ENCODE peak calls at places on chromosomes 4 and X, in five cellular contexts. Z is endothelial cell, R is sigmoid colon, J is activated B cell treated with CpG ODN at 0.5 μM for 24 hours, G is cardiac fibroblast. F is an unnamed sample.

GRCh38 chrX:140661657-140662056 is 47.9 kb upstream of the LINC00632 start:
- DNase-seq in R (no peak), Z (no peak), G (peak), J (no peak), F (no peak)

GRCh38 chr4:181418491-181418890 is 824.7 kb upstream of the TENM3 start:
- DNase-seq in J (no peak), Z (no peak), R (no peak), G (no peak), F (no peak)

GRCh38 chrX:100994352-100995281 is 25.1 kb downstream of the ARL13A start:
- DNase-seq in Z (no peak), G (peak), R (no peak), J (no peak), F (no peak)

GRCh38 chrX:10496345-10496965 is 123.9 kb downstream of the MID1 start:
- DNase-seq in R (no peak), J (no peak), Z (no peak), G (peak), F (no peak)

GRCh38 chr4:37666625-37667071 is 19.5 kb downstream of the RELL1 start:
- DNase-seq in Z (peak), G (peak), J (no peak), R (no peak), F (no peak)

GRCh38 chrX:69130448-69130847 is 34.8 kb downstream of the PJA1 start:
- DNase-seq in R (no peak), G (no peak), Z (no peak), J (no peak), F (no peak)

GRCh38 chr4:104815593-104816156 is 321.0 kb upstream of the CXXC4 start:
- DNase-seq in G (no peak), R (no peak), Z (no peak), J (no peak), F (no peak)

GRCh38 chr4:161936625-161937133 is 227.1 kb downstream of the FSTL5 start:
- DNase-seq in R (no peak), Z (no peak), J (no peak), G (peak), F (no peak)

GRCh38 chr4:170420255-170420693 is 330.5 kb upstream of the AADAT start:
- DNase-seq in Z (no peak), R (no peak), G (peak), J (no peak), F (no peak)

GRCh38 chrX:3962511-3963350 is 249.3 kb upstream of the PRKX start:
- DNase-seq in G (peak), R (no peak), J (no peak), Z (peak), F (peak)

GRCh38 chrX:120426599-120426998 is 42.5 kb downstream of the LAMP2 start:
- DNase-seq in Z (no peak), G (peak), J (no peak), R (no peak), F (no peak)

GRCh38 chrX:40155617-40156471 is 58.1 kb upstream of the BCOR start:
- DNase-seq in J (no peak), G (no peak), Z (no peak), R (no peak), F (no peak)

GRCh38 chrX:19514791-19515614 is at the start of gene MAP3K15:
- DNase-seq in R (no peak), G (peak), Z (peak), J (peak), F (peak)

GRCh38 chrX:40617566-40617965 is 5.7 kb upstream of the MPC1L start:
- DNase-seq in Z (no peak), R (no peak), J (no peak), G (no peak), F (no peak)

GRCh38 chrX:3576886-3577516 is 136.4 kb downstream of the PRKX start:
- DNase-seq in R (no peak), G (peak), Z (no peak), J (no peak), F (no peak)

GRCh38 chr4:100494166-100494565 is 23.7 kb downstream of the EMCN start:
- DNase-seq in G (peak), R (no peak), J (no peak), Z (no peak), F (no peak)

DNA sequence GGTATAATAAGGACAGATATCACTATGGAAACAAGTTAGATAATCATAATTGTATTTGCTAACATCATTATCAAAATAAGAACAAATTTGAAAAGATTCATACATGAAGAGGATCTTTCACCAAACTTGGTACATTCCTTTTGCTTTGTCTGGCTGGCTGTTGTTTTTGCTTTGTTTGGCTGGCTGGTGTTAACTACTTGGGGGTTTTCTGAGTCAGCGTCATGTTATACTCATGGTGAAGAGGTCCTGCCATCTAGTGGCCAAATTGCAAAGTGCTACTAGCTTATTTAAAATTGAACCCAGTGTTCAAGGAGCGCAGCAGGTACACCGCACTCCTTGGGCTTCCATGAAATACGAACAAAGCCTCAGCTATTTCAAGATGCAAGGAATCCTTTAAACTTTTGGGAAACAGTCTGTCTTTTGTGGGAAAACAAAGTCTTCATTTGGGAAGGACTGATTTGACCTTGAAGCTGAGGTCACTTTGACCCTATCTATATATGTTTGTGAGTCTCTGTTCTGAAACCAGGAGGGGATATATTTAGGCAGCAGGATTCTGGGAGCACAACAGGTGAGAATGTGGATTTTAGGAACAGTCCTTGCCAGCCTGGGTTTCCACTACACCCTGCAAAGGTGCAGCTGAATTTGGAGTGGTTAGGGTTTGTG is 129.7 kb downstream of the PLS3 start:
- DNase-seq in R (peak), J (no peak), G (peak), Z (peak), F (peak)
- TF ChIP-seq CTCF in R (peak), J (no peak), G (peak), Z (peak), F (peak)

GRCh38 chr4:133839326-133839725 is 362.3 kb downstream of the PABPC4L start:
- DNase-seq in J (no peak), R (no peak), G (peak), Z (no peak), F (no peak)
- TF ChIP-seq CTCF in J (no peak), R (no peak), G (no peak), Z (no peak), F (no peak)

GRCh38 chr4:70531981-70532380 is 13.6 kb downstream of the AMTN start:
- DNase-seq in G (no peak), Z (no peak), J (no peak), R (no peak), F (no peak)
- TF ChIP-seq CTCF in G (peak), Z (peak), J (no peak), R (no peak), F (peak)

GRCh38 chr4:123403205-123403604 is 6.6 kb downstream of the SPRY1 start:
- DNase-seq in G (no peak), Z (no peak), R (no peak), J (no peak), F (no peak)
- TF ChIP-seq CTCF in G (no peak), Z (no peak), R (no peak), J (no peak), F (no peak)

GRCh38 chr4:30001628-30002027 is 718.5 kb upstream of the PCDH7 start:
- DNase-seq in J (no peak), Z (no peak), G (no peak), R (no peak), F (no peak)

GRCh38 chr4:30002345-30002744 is 717.8 kb upstream of the PCDH7 start:
- DNase-seq in R (no peak), J (no peak), Z (no peak), G (no peak), F (no peak)

DNA sequence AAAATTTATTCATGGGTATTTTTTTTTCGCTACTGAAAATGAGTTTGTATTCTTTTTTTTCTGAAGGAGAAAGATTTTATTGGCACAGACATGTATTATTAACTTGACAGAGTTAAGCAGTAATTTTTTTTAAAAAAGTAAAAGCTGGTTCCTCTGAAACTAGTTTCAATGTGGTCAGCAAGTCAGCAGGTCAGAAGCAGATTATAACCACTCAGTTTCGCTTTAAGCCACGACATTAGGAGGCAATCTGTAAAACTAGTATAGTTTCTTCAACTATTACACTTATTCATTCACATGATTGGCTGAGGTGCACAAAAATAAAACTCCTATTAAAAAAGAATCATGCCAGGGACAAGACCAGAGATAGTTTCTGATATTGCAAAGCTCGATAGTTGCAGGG is 714.2 kb upstream of the PCDH7 start:
- DNase-seq in Z (no peak), R (no peak), J (no peak), G (no peak), F (no peak)
- TF ChIP-seq CTCF in Z (no peak), R (no peak), J (no peak), G (no peak), F (no peak)

DNA sequence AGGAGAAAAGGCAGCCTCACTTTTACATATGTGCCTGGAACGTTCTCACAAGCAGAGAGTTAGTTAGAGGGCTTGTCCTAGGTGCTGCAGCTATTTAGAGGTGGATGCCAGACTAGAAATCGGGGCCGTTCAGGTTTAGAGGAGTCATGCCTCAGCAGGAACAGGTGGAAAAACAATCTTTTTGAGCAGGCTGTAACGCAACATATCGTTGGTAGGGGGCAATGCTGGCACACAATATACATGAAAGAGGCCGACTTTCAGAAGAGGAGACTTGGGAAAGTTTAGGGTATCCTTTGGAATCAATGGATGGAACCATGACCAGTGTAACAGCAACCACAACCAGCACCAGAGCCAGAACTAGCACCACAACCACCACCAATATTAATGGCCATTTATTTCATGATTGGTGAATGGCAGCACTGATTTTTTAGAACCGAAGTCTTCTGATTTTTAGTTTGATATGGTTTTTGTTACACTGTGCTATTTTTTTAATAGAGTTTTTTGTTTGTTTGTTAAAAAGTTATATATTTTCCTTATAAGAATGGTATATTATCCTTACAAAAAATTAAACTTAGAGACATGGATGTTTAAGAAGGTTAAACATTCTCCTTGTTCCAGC is 14.9 kb upstream of the PAQR3 start:
- DNase-seq in G (peak), J (no peak), R (no peak), Z (peak), F (no peak)
- TF ChIP-seq CTCF in G (peak), J (no peak), R (peak), Z (peak), F (peak)

GRCh38 chrX:63012574-63012973 is 338.6 kb downstream of the SPIN4 start:
- DNase-seq in R (no peak), Z (no peak), G (peak), J (no peak), F (no peak)
- TF ChIP-seq CTCF in R (no peak), Z (no peak), G (no peak), J (no peak), F (no peak)

GRCh38 chr4:83819582-83819981 is 283.7 kb downstream of the GPAT3 start:
- DNase-seq in G (no peak), J (no peak), R (no peak), Z (no peak), F (no peak)

GRCh38 chr4:83821493-83821892 is 285.6 kb downstream of the GPAT3 start:
- DNase-seq in Z (no peak), J (no peak), G (no peak), R (no peak), F (no peak)
- TF ChIP-seq CTCF in Z (no peak), J (no peak), G (no peak), R (no peak), F (no peak)

DNA sequence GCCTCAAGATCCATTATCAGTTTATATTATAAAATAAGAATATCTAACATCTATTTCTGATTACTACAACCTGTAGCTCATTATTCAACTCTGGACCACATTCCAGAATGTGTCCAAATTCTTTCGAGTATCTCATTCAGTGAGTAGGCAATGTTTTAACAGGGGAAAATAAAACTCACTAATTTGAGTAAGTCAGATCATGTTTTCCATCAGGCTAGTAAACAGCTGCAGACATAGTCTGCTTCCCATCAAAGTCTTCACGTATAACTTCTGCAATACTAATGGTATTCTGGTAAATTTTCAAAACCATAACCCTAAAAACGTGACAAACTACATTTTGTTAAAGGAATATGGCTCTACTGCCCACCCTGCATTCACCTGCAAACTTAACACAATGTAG is 31.8 kb downstream of the TBCK start:
- DNase-seq in R (no peak), Z (no peak), G (no peak), J (no peak), F (no peak)
- TF ChIP-seq CTCF in R (no peak), Z (no peak), G (no peak), J (no peak), F (no peak)

DNA sequence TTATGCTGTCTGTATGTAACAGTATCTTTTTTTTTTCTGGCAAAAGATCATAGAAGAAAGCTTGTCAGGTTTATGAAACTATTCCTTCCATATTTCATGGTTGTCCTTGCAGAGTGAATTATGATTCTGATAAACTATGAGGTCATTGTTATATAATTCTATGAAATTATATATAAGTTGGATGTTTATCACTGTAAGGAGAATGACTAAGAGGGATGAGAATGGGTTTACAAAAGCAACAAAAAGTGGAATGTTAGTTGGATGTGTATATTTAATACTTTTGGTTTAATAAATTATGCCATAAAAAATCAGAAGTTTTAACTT is 43.1 kb downstream of the RAPGEF2 start:
- DNase-seq in J (no peak), G (peak), R (no peak), Z (no peak), F (no peak)
- TF ChIP-seq CTCF in J (no peak), G (no peak), R (no peak), Z (no peak), F (no peak)

F was measured in progenitor cell of endocrine pancreas.